ENCODE peak calls at places on chromosomes 4 and X, in four cellular contexts. A, H, M and Z are unnamed samples.

GRCh38 chrX:136616987-136617685 is 30.8 kb upstream of the CD40LG start:
- DNase-seq in A (no peak), H (no peak), M (no peak), Z (no peak)

GRCh38 chrX:31227250-31227649 is 155.4 kb upstream of the FTHL17 start:
- DNase-seq in A (no peak), H (peak; percentile 63), M (no peak), Z (no peak)

GRCh38 chr4:24671824-24672223 is 87.5 kb upstream of the DHX15 start:
- DNase-seq in A (no peak), H (no peak), M (no peak), Z (no peak)

GRCh38 chr4:178142724-178143123 is 700.5 kb upstream of the AGA start:
- DNase-seq in A (no peak), H (no peak), M (no peak), Z (no peak)

GRCh38 chr4:6011686-6012085 is 6.5 kb downstream of the C4orf50 start:
- DNase-seq in A (no peak), H (no peak), M (no peak), Z (peak; percentile 73)

GRCh38 chr4:171524913-171525312 is 288.3 kb upstream of the GALNTL6 start:
- DNase-seq in A (no peak), H (no peak), M (no peak), Z (no peak)

GRCh38 chrX:40068048-40068447 is 29.7 kb downstream of the BCOR start:
- DNase-seq in A (no peak), H (no peak), M (no peak), Z (no peak)

GRCh38 chrX:56248492-56248891 is 16.3 kb downstream of the KLF8 start:
- DNase-seq in A (peak; percentile 40), H (peak; percentile 5), M (peak; percentile 40), Z (peak; percentile 52)

GRCh38 chr4:3324093-3324815 is 31.4 kb downstream of the RGS12 start:
- DNase-seq in A (no peak), H (no peak), M (peak; percentile 36), Z (no peak)

GRCh38 chrX:130606415-130606814 is 204.6 kb downstream of the RBMX2 start:
- DNase-seq in A (no peak), H (no peak), M (no peak), Z (no peak)

GRCh38 chr4:15325987-15326386 is 101.8 kb upstream of the C1QTNF7 start:
- DNase-seq in A (no peak), H (no peak), M (no peak), Z (no peak)

GRCh38 chr4:80301884-80302283 is 33.6 kb upstream of the CFAP299 start:
- DNase-seq in A (no peak), H (no peak), M (no peak), Z (no peak)

GRCh38 chr4:125520258-125520990 is 205.7 kb downstream of the FAT4 start:
- DNase-seq in A (no peak), H (no peak), M (no peak), Z (no peak)

GRCh38 chr4:100299019-100299418 is 108.8 kb upstream of the DDIT4L start:
- DNase-seq in A (no peak), H (no peak), M (no peak), Z (no peak)

GRCh38 chr4:74364649-74365491 is at the start of gene EREG:
- DNase-seq in A (no peak), H (no peak), M (peak; percentile 36), Z (peak; percentile 23)

GRCh38 chr4:109729155-109729562 is 711 bp downstream of the PLA2G12A start:
- DNase-seq in A (no peak), H (no peak), M (no peak), Z (no peak)

GRCh38 chr4:23959401-23960148 is 69.7 kb upstream of the PPARGC1A start:
- DNase-seq in A (no peak), H (no peak), M (no peak), Z (no peak)

GRCh38 chrX:39513836-39514235 is 583.9 kb downstream of the BCOR start:
- DNase-seq in A (no peak), H (no peak), M (no peak), Z (no peak)

GRCh38 chrX:8971116-8971515 is 62.8 kb downstream of the FAM9B start:
- DNase-seq in A (no peak), H (peak; percentile 39), M (no peak), Z (peak; percentile 10)

GRCh38 chrX:13151806-13152510 is 107.5 kb upstream of the FAM9C start:
- DNase-seq in A (no peak), H (no peak), M (no peak), Z (no peak)

GRCh38 chr4:54227261-54228063 is 1.6 kb upstream of the PDGFRA start:
- DNase-seq in A (no peak), H (no peak), M (no peak), Z (peak; percentile 77)

GRCh38 chr4:48967626-48968025 is 18.4 kb upstream of the CWH43 start:
- DNase-seq in A (no peak), H (no peak), M (no peak), Z (no peak)

GRCh38 chrX:118755633-118756032 is 28.2 kb downstream of the IL13RA1 start:
- DNase-seq in A (no peak), H (no peak), M (no peak), Z (no peak)

GRCh38 chr4:56387023-56388001 is at the start of gene AASDH:
- DNase-seq in A (peak; percentile 87), H (peak; percentile 88), M (peak; percentile 87), Z (peak; percentile 86)

GRCh38 chr4:163941221-163941865 is 446.9 kb downstream of the TMA16 start:
- DNase-seq in A (no peak), H (no peak), M (no peak), Z (no peak)

GRCh38 chr4:27154706-27155105 is 294.1 kb downstream of the STIM2 start:
- DNase-seq in A (no peak), H (no peak), M (no peak), Z (no peak)

GRCh38 chrX:2627272-2627867 is 63.7 kb upstream of the CD99 start:
- DNase-seq in A (no peak), H (peak; percentile 71), M (peak; percentile 13), Z (peak; percentile 19)

GRCh38 chr4:70704333-70705145 is 16.2 kb downstream of the UTP3 start:
- DNase-seq in A (no peak), H (peak; percentile 67), M (peak; percentile 86), Z (peak; percentile 94)

GRCh38 chr4:143667461-143667860 is 33.0 kb downstream of the FREM3 start:
- DNase-seq in A (no peak), H (no peak), M (no peak), Z (peak; percentile 9)

GRCh38 chrX:107672955-107673378 is 44.7 kb downstream of the PRPS1 start:
- DNase-seq in A (no peak), H (peak; percentile 28), M (peak; percentile 73), Z (peak; percentile 67)

GRCh38 chrX:131985526-131986049 is 37.5 kb upstream of the STK26 start:
- DNase-seq in A (no peak), H (peak; percentile 53), M (peak; percentile 36), Z (no peak)

GRCh38 chrX:131988236-131988635 is 34.9 kb upstream of the STK26 start:
- DNase-seq in A (no peak), H (no peak), M (peak; percentile 9), Z (no peak)

DNA sequence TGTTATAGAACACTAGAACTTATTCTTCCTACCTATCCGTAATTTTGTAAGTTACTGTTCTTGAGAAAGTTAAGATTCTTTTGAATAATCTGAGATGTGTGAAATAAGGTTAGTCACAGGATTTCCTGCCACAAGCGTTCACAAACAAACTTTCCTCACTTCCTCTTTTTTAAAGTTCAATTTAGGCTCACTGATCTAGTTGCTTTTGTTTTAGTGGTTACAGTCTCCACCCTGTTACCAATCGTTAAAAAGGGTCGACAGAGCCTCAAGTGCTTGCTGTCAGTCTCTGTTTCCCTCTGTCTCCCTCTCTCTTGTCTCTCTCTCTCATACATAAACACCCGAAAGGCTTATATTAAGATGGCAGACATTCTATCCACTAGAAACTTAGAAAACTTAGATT is 35.9 kb upstream of the STK26 start:
- DNase-seq in A (peak; percentile 73), H (no peak), M (no peak), Z (no peak)
- TF ChIP-seq MXI1 in A (no peak), H (no peak), M (no peak), Z (no peak)

GRCh38 chr4:87079967-87080366 is 140.5 kb downstream of the KLHL8 start:
- DNase-seq in A (no peak), H (no peak), M (no peak), Z (no peak)
- H3K9ac ChIP-seq in A (no peak overlapping the region), H (no peak overlapping the region), M (no peak overlapping the region), Z (no peak overlapping the region)

DNA sequence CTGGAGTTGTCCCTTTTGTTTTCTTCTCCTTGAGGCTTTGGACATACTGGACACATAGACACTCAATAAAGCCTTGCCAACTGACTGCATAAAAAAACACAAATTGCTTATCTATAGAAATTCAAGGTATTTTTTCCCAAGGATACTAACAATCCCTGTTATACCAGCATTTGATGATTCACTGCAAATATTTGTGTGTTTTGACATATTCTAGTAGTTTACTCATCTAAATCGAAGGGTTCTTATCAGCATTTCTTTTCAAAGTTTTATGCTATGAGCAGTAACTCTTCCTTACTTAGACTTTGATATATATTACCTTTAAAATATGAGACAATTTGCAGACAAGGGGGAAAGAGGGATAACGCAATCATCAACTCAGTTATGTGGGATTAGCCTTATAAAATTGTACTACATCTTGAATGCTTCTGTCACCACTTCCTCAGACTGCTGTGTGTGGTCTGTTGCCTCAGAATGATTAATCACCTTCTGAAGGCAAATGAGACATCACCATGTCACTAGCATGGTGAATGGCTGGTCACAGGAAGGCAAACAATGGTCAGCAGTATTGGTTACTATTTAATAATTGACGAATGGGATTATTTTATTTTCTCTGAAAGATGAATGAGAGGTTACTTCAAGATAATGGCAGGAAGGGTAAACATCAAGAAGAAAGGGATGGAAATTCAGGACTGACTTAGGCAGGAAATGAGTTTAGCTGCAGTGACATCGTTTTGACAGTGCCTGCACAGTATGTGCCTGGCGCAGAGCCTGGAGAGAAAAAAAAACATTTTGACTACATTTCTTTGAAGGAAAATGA is 544.3 kb upstream of the CNKSR2 start:
- DNase-seq in A (no peak), H (no peak), M (no peak), Z (no peak)
- TF ChIP-seq EP300 in A (no peak), H (no peak), M (no peak), Z (no peak)

GRCh38 chr4:959338-960139 is 13.8 kb downstream of the DGKQ start:
- DNase-seq in A (no peak), H (no peak), M (no peak), Z (peak; percentile 27)
- TF ChIP-seq MXI1 in A (no peak), H (no peak), M (no peak), Z (no peak)

GRCh38 chrX:69221239-69222102 is 56.2 kb upstream of the PJA1 start:
- DNase-seq in A (no peak), H (no peak), M (no peak), Z (no peak)

GRCh38 chrX:69229436-69229835 is 64.2 kb upstream of the PJA1 start:
- DNase-seq in A (no peak), H (no peak), M (no peak), Z (no peak)

GRCh38 chrX:69231903-69232302 is 66.7 kb upstream of the PJA1 start:
- DNase-seq in A (no peak), H (no peak), M (no peak), Z (no peak)

GRCh38 chrX:69222103-69223090 is 57.1 kb upstream of the PJA1 start:
- DNase-seq in A (no peak), H (peak; percentile 31), M (peak; percentile 69), Z (peak; percentile 90)

GRCh38 chrX:69226459-69227158 is 61.4 kb upstream of the PJA1 start:
- DNase-seq in A (no peak), H (no peak), M (no peak), Z (no peak)
- H3K9ac ChIP-seq in A (no peak overlapping the region), H (no peak overlapping the region), M (no peak overlapping the region), Z (no peak overlapping the region)